ENCODE peak calls at places on chromosome 14, in five cellular contexts. G is right atrium auricular region, M is HT-29, B is fibroblast of lung, N is foreskin keratinocyte. H is an unnamed sample.

GRCh38 chr14:96064866-96065265 is 25.7 kb downstream of the C14orf132 start:
- DNase-seq in M (no peak), G (no peak), B (no peak), N (no peak), H (no peak)

GRCh38 chr14:102390486-102390885 is 27.7 kb downstream of the TECPR2 start:
- DNase-seq in G (no peak), M (no peak), N (no peak), B (peak; percentile 59), H (no peak)

GRCh38 chr14:101187017-101187815 is 283.7 kb upstream of the RTL1 start:
- DNase-seq in G (peak; percentile 34), M (no peak), B (no peak), N (no peak), H (no peak)

GRCh38 chr14:55556929-55557623 is 22.9 kb upstream of the KTN1 start:
- DNase-seq in G (peak; percentile 67), M (peak; percentile 79), B (peak; percentile 90), N (peak; percentile 90), H (peak; percentile 92)

GRCh38 chr14:22664261-22664660 is 20.1 kb upstream of the OR6J1 start:
- DNase-seq in B (no peak), G (no peak), M (no peak), N (no peak), H (no peak)

GRCh38 chr14:53845813-53846693 is 110.6 kb downstream of the BMP4 start:
- DNase-seq in B (no peak), M (peak; percentile 22), N (peak; percentile 28), G (no peak), H (no peak)

GRCh38 chr14:101008631-101009336 is 105.3 kb upstream of the RTL1 start:
- DNase-seq in M (no peak), N (no peak), G (no peak), B (peak; percentile 9), H (peak; percentile 63)

GRCh38 chr14:90808759-90809529 is 7.3 kb downstream of the TTC7B start:
- DNase-seq in B (no peak), M (no peak), N (no peak), G (no peak), H (no peak)

GRCh38 chr14:25049559-25050493 is at the start of gene STXBP6:
- DNase-seq in M (peak; percentile 67), N (no peak), B (peak; percentile 61), G (peak; percentile 76), H (peak; percentile 92)

GRCh38 chr14:22438742-22439141 is 150.3 kb downstream of the DAD1 start:
- DNase-seq in G (no peak), M (no peak), N (no peak), B (no peak), H (no peak)